ENCODE peak calls at places on chromosomes 16 and 17, in nine cellular contexts. I is A673, E is neural progenitor cell, L is transverse colon, F is heart right ventricle, P is cardiac muscle cell, N is endodermal cell, R is esophagus squamous epithelium, A is breast epithelium. O is an unnamed sample. For H3K27me3, the result is how much of the 10 kb centered on the place peaks cover.

GRCh38 chr16:79658301-79659001 is 57.9 kb upstream of the MAF start:
- DNase-seq in L (no peak), E (peak), R (no peak), F (no peak), I (no peak), A (peak), P (peak), N (no peak), O (peak)

GRCh38 chr16:11784048-11784780 is 12.8 kb downstream of the ZC3H7A start:
- DNase-seq in I (no peak), P (no peak), L (no peak), F (no peak), R (no peak), E (no peak), N (no peak), A (no peak), O (no peak)

GRCh38 chr17:30021708-30022317 is 80.4 kb downstream of the EFCAB5 start:
- DNase-seq in N (peak), L (no peak), E (peak), R (no peak), A (no peak), I (peak), P (peak), F (no peak), O (peak)

GRCh38 chr16:75044800-75045361 is 46.1 kb downstream of the ZNRF1 start:
- DNase-seq in F (peak), R (no peak), E (no peak), A (no peak), P (peak), N (no peak), I (peak), L (no peak), O (peak)

GRCh38 chr16:9008335-9009260 is 44.9 kb upstream of the USP7 start:
- DNase-seq in P (peak), I (peak), R (no peak), F (peak), A (peak), N (peak), L (peak), E (peak), O (peak)

GRCh38 chr16:10590342-10590741 is 9.9 kb upstream of the EMP2 start:
- DNase-seq in F (no peak), A (no peak), I (no peak), R (no peak), P (no peak), L (no peak), E (no peak), N (no peak), O (no peak)

GRCh38 chr16:86483-86952 is 8.5 kb downstream of the MPG start:
- DNase-seq in L (no peak), N (no peak), P (no peak), A (no peak), R (no peak), F (no peak), I (no peak), E (no peak), O (no peak)

GRCh38 chr16:24853830-24854229 is 8.1 kb downstream of the SLC5A11 start:
- DNase-seq in A (no peak), P (peak), I (peak), R (no peak), L (no peak), E (no peak), N (no peak), F (no peak), O (peak)

GRCh38 chr16:84741351-84741791 is 41.6 kb downstream of the USP10 start:
- DNase-seq in E (no peak), R (no peak), A (no peak), P (peak), N (no peak), L (no peak), F (no peak), I (no peak), O (peak)

GRCh38 chr16:31700200-31700529 is 172.5 kb downstream of the AHSP start:
- DNase-seq in A (no peak), F (no peak), R (no peak), E (no peak), I (no peak), N (no peak), P (no peak), L (no peak), O (peak)

GRCh38 chr16:55031481-55031880 is 100.8 kb downstream of the IRX5 start:
- DNase-seq in P (no peak), F (no peak), N (peak), R (no peak), A (no peak), L (no peak), I (no peak), E (no peak), O (no peak)

GRCh38 chr17:48352630-48353029 is 77.4 kb downstream of the SKAP1 start:
- DNase-seq in N (no peak), F (no peak), P (no peak), R (no peak), A (no peak), I (no peak), E (no peak), L (no peak), O (peak)

GRCh38 chr17:63196772-63197335 is 230.8 kb downstream of the TANC2 start:
- DNase-seq in L (no peak), I (no peak), F (no peak), P (no peak), A (no peak), N (no peak), E (no peak), R (no peak), O (no peak)

GRCh38 chr17:45973099-45973838 is 25.8 kb upstream of the STH start:
- DNase-seq in A (peak), E (no peak), P (no peak), L (peak), F (peak), R (no peak), I (no peak), N (no peak), O (no peak)

GRCh38 chr17:19897108-19897854 is 29.5 kb upstream of the ULK2 start:
- DNase-seq in I (no peak), E (no peak), L (peak), R (no peak), P (peak), A (peak), N (no peak), F (peak), O (no peak)

GRCh38 chr16:12628526-12628925 is 175.2 kb downstream of the CPPED1 start:
- DNase-seq in I (no peak), F (no peak), L (no peak), E (no peak), A (no peak), P (no peak), R (no peak), N (no peak), O (no peak)

GRCh38 chr17:66805567-66805966 is 29.4 kb upstream of the CACNG5 start:
- DNase-seq in I (no peak), E (no peak), P (no peak), A (no peak), R (no peak), L (no peak), F (no peak), N (no peak), O (no peak)

GRCh38 chr16:50467943-50468748 is 80.0 kb upstream of the NKD1 start:
- DNase-seq in L (peak), I (no peak), E (peak), R (no peak), F (no peak), P (no peak), N (peak), A (no peak), O (no peak)

GRCh38 chr17:32882734-32883133 is 5.8 kb upstream of the MYO1D start:
- DNase-seq in L (no peak), R (no peak), F (no peak), E (no peak), A (no peak), N (no peak), I (no peak), P (no peak), O (peak)

GRCh38 chr17:28443901-28444638 is 29.4 kb upstream of the SLC13A2 start:
- DNase-seq in N (no peak), R (no peak), A (no peak), E (no peak), L (peak), F (no peak), P (no peak), I (no peak), O (no peak)

GRCh38 chr17:37792787-37793186 is 47.9 kb upstream of the HNF1B start:
- DNase-seq in E (peak), N (no peak), A (no peak), P (peak), R (no peak), I (peak), L (no peak), F (no peak), O (no peak)

GRCh38 chr17:35749560-35750412 is 3.3 kb downstream of the GAS2L2 start:
- DNase-seq in E (peak), F (no peak), I (no peak), A (no peak), R (no peak), L (no peak), P (peak), N (peak), O (peak)

GRCh38 chr17:77471984-77472836 is 331.4 kb downstream of the SEC14L1 start:
- DNase-seq in I (peak), L (peak), N (peak), P (peak), A (no peak), F (peak), E (peak), R (no peak), O (peak)

GRCh38 chr17:17346428-17347233 is 43.5 kb downstream of the NT5M start:
- DNase-seq in A (peak), R (no peak), N (peak), L (no peak), I (no peak), P (no peak), E (no peak), F (no peak), O (no peak)

GRCh38 chr16:67594956-67595355 is 32.6 kb downstream of the CTCF start:
- DNase-seq in L (no peak), P (peak), A (no peak), E (no peak), N (no peak), I (no peak), F (no peak), R (no peak), O (peak)

GRCh38 chr16:85750827-85751641 is at the start of gene C16orf74:
- DNase-seq in L (peak), E (peak), R (no peak), P (peak), N (peak), I (peak), F (no peak), A (no peak), O (peak)

GRCh38 chr17:9890124-9890523 is 14.9 kb downstream of the RCVRN start:
- DNase-seq in F (no peak), A (no peak), E (peak), L (no peak), N (peak), P (peak), R (no peak), I (peak), O (peak)

GRCh38 chr17:15233971-15234370 is 31.2 kb downstream of the PMP22 start:
- DNase-seq in I (no peak), A (no peak), E (no peak), L (no peak), P (no peak), F (no peak), N (no peak), R (no peak), O (no peak)

GRCh38 chr16:62738631-62739030 is 702.4 kb upstream of the CDH8 start:
- DNase-seq in R (no peak), F (no peak), L (no peak), A (no peak), I (no peak), N (no peak), P (no peak), E (no peak), O (no peak)

GRCh38 chr17:17959520-17960361 is 12.5 kb downstream of the TOM1L2 start:
- DNase-seq in F (no peak), E (no peak), I (no peak), L (no peak), R (no peak), A (no peak), N (no peak), P (peak), O (peak)

GRCh38 chr16:23082161-23082788 is 67.0 kb downstream of the USP31 start:
- DNase-seq in E (no peak), N (no peak), L (no peak), A (no peak), I (no peak), P (no peak), F (peak), R (no peak), O (peak)

GRCh38 chr17:1050246-1050995 is 53.5 kb downstream of the TIMM22 start:
- DNase-seq in A (no peak), P (no peak), L (no peak), R (no peak), N (no peak), F (no peak), E (no peak), I (no peak), O (no peak)

GRCh38 chr16:85333744-85334640 is 221.7 kb upstream of the CIBAR2 start:
- DNase-seq in E (no peak), F (no peak), R (no peak), P (no peak), L (no peak), I (no peak), N (peak), A (no peak), O (no peak)

DNA sequence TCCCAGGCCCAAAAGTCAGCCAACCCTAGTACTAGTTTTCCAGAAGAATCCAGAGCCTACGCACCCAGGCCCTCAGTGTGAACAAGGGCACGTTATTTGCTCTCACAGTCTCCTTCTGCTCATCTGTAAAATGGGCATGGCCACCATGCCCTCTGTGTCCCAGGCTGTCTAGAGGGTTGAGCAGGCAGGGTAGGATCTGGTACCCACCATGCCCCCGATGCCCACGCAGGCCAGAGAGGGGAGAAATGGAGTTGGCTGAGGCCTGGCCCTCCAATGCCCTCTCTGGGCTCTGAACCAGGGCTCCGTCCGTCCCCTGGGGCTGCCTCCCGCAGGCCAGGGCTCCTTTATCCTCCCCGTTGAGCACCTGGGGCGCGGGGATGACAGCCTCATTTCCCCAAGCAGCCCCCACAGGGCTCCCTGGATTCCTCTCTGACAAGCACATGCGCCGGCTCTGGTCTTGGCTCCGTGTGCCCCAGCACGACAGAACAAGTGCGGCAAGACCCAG is 9.1 kb upstream of the BAHCC1 start:
- DNase-seq in I (no peak), P (no peak), R (no peak), E (no peak), N (no peak), F (no peak), L (peak), A (no peak), O (no peak)
- H3K27me3 ChIP-seq in I (under half), P (under half), R (under half), E (half or more), N (under half), F (under half), L (under half), A (under half), O (under half)

GRCh38 chr17:21463779-21464407 is 87.7 kb downstream of the KCNJ12 start:
- DNase-seq in N (peak), R (no peak), E (peak), F (no peak), L (no peak), P (peak), I (no peak), A (no peak), O (no peak)
- H3K4me3 ChIP-seq in N (no peak), R (no peak), E (peak), F (no peak), L (no peak), P (no peak), I (no peak), A (peak), O (no peak)

GRCh38 chr17:64788286-64789060 is 126.4 kb upstream of the SMURF2 start:
- DNase-seq in F (no peak), E (no peak), I (no peak), N (peak), P (no peak), A (peak), L (no peak), R (no peak), O (no peak)

GRCh38 chr17:64785050-64785449 is 122.9 kb upstream of the SMURF2 start:
- DNase-seq in R (no peak), L (no peak), E (no peak), I (no peak), A (no peak), N (peak), P (no peak), F (no peak), O (no peak)

GRCh38 chr17:64787255-64787920 is 125.3 kb upstream of the SMURF2 start:
- DNase-seq in A (no peak), R (no peak), N (peak), L (peak), E (no peak), I (no peak), F (no peak), P (no peak), O (no peak)

GRCh38 chr17:64786337-64786736 is 124.2 kb upstream of the SMURF2 start:
- DNase-seq in E (no peak), R (no peak), L (peak), N (peak), I (no peak), P (no peak), A (no peak), F (no peak), O (peak)

GRCh38 chr17:64787921-64788271 is 125.8 kb upstream of the SMURF2 start:
- DNase-seq in R (no peak), P (no peak), A (no peak), E (no peak), I (no peak), N (no peak), L (no peak), F (no peak), O (no peak)
- H3K27me3 ChIP-seq in R (under half), P (under half), A (under half), E (under half), I (under half), N (under half), L (under half), F (under half), O (under half)

DNA sequence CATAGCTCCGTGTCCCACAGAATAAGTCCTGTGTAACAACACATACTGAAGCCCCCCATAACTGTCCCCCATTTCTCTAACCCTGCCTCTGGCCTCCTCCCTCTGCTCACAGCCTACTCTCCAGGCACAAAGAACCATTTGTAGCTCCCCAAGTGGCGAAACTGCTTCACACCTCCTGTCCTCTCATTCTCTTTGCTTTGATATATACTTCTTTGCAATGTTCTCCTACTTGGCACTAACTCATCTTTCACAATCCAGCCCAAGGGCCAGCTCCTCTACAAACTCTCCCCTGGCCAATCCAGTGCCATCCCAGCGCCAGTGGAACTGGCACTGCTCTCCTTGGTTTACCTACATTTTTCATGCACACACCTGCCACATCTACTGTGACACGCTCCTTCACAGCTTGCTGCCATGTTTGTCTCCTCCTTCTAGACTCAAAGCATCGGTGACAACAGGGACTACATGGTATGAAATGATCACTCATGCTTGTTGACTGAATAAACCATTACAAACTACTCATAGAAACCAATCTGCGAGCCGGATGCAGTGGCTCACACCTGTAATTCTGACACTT is 12.8 kb downstream of the CYTH1 start:
- DNase-seq in E (no peak), P (peak), L (no peak), R (no peak), I (no peak), A (no peak), N (peak), F (no peak), O (no peak)
- H3K4me3 ChIP-seq in E (no peak), P (no peak), L (no peak), R (no peak), I (no peak), A (no peak), N (no peak), F (no peak), O (no peak)